ENCODE peak calls at places on chromosomes 5 and 9, in five cellular contexts. One of them, this sample, is unnamed.
A peak's percentile ranks its signal among the peaks of the same experiment; 100 is the strongest.

GRCh38 chr9:116870566-116870965 is 183.5 kb downstream of the TRIM32 start:
- DNase-seq in IMR-90: no peak
- DNase-seq in HepG2: peak; percentile 2
- DNase-seq in A549: peak; percentile 70
- DNase-seq in H1: peak; percentile 43
- DNase-seq in this sample: no peak

GRCh38 chr5:8993031-8993430 is 552.8 kb downstream of the SEMA5A start:
- DNase-seq in IMR-90: no peak
- DNase-seq in HepG2: no peak
- DNase-seq in A549: no peak
- DNase-seq in H1: no peak
- DNase-seq in this sample: peak; percentile 18

GRCh38 chr5:171264842-171265241 is 44.2 kb upstream of the TLX3 start:
- DNase-seq in IMR-90: no peak
- DNase-seq in HepG2: no peak
- DNase-seq in A549: no peak
- DNase-seq in H1: no peak
- DNase-seq in this sample: no peak

GRCh38 chr5:122062205-122062604 is 15.9 kb downstream of the LOX start:
- DNase-seq in IMR-90: no peak
- DNase-seq in HepG2: no peak
- DNase-seq in A549: no peak
- DNase-seq in H1: no peak
- DNase-seq in this sample: no peak

GRCh38 chr5:103942587-103943186 is 380.1 kb upstream of the NUDT12 start:
- DNase-seq in IMR-90: no peak
- DNase-seq in HepG2: no peak
- DNase-seq in A549: no peak
- DNase-seq in H1: no peak
- DNase-seq in this sample: no peak

GRCh38 chr9:37917801-37918664 is 14.1 kb upstream of the SLC25A51 start:
- DNase-seq in IMR-90: no peak
- DNase-seq in HepG2: no peak
- DNase-seq in A549: no peak
- DNase-seq in H1: no peak
- DNase-seq in this sample: no peak

GRCh38 chr9:22041792-22042191 is 32.7 kb upstream of the CDKN2B start:
- DNase-seq in IMR-90: no peak
- DNase-seq in HepG2: no peak
- DNase-seq in A549: no peak
- DNase-seq in H1: no peak
- DNase-seq in this sample: no peak

GRCh38 chr9:27392451-27392850 is 95.5 kb upstream of the EQTN start:
- DNase-seq in IMR-90: no peak
- DNase-seq in HepG2: no peak
- DNase-seq in A549: no peak
- DNase-seq in H1: no peak
- DNase-seq in this sample: no peak

GRCh38 chr5:108606185-108606584 is 141.5 kb upstream of the FER start:
- DNase-seq in IMR-90: no peak
- DNase-seq in HepG2: no peak
- DNase-seq in A549: no peak
- DNase-seq in H1: no peak
- DNase-seq in this sample: no peak

GRCh38 chr9:110255064-110255416 is 1.3 kb downstream of the TXN start:
- DNase-seq in IMR-90: no peak
- DNase-seq in HepG2: no peak
- DNase-seq in A549: no peak
- DNase-seq in H1: no peak
- DNase-seq in this sample: no peak

GRCh38 chr9:27471789-27472585 is 52.1 kb upstream of the IFNK start:
- DNase-seq in IMR-90: no peak
- DNase-seq in HepG2: no peak
- DNase-seq in A549: no peak
- DNase-seq in H1: no peak
- DNase-seq in this sample: no peak

GRCh38 chr9:77927265-77927664 is 104.3 kb downstream of the GNAQ start:
- DNase-seq in IMR-90: peak; percentile 45
- DNase-seq in HepG2: no peak
- DNase-seq in A549: no peak
- DNase-seq in H1: no peak
- DNase-seq in this sample: no peak

GRCh38 chr5:51172853-51173635 is 210.2 kb upstream of the ISL1 start:
- DNase-seq in IMR-90: no peak
- DNase-seq in HepG2: no peak
- DNase-seq in A549: no peak
- DNase-seq in H1: no peak
- DNase-seq in this sample: no peak

GRCh38 chr5:149490599-149491187 is 60.5 kb downstream of the CSNK1A1 start:
- DNase-seq in IMR-90: no peak
- DNase-seq in HepG2: no peak
- DNase-seq in A549: no peak
- DNase-seq in H1: no peak
- DNase-seq in this sample: no peak

GRCh38 chr5:96969401-96969800 is 33.5 kb downstream of the LNPEP start:
- DNase-seq in IMR-90: no peak
- DNase-seq in HepG2: no peak
- DNase-seq in A549: no peak
- DNase-seq in H1: no peak
- DNase-seq in this sample: no peak

GRCh38 chr5:29548262-29548661 is 1645.2 kb upstream of the CDH6 start:
- DNase-seq in IMR-90: no peak
- DNase-seq in HepG2: no peak
- DNase-seq in A549: no peak
- DNase-seq in H1: no peak
- DNase-seq in this sample: no peak

GRCh38 chr5:88741964-88742363 is 141.0 kb downstream of the MEF2C start:
- DNase-seq in IMR-90: no peak
- DNase-seq in HepG2: no peak
- DNase-seq in A549: no peak
- DNase-seq in H1: no peak
- DNase-seq in this sample: no peak

GRCh38 chr9:72915659-72916058 is 37.2 kb downstream of the ALDH1A1 start:
- DNase-seq in IMR-90: no peak
- DNase-seq in HepG2: no peak
- DNase-seq in A549: no peak
- DNase-seq in H1: no peak
- DNase-seq in this sample: no peak

GRCh38 chr5:140611020-140611521 is 21.9 kb downstream of the CD14 start:
- DNase-seq in IMR-90: peak; percentile 20
- DNase-seq in HepG2: peak; percentile 68
- DNase-seq in A549: no peak
- DNase-seq in H1: no peak
- DNase-seq in this sample: peak; percentile 69

GRCh38 chr5:132017316-132017715 is 5.9 kb upstream of the ACSL6 start:
- DNase-seq in IMR-90: no peak
- DNase-seq in HepG2: no peak
- DNase-seq in A549: no peak
- DNase-seq in H1: no peak
- DNase-seq in this sample: no peak

GRCh38 chr5:132019857-132020555 is 8.5 kb upstream of the ACSL6 start:
- DNase-seq in IMR-90: no peak
- DNase-seq in HepG2: no peak
- DNase-seq in A549: no peak
- DNase-seq in H1: no peak
- DNase-seq in this sample: no peak

GRCh38 chr5:132020568-132021339 is 9.3 kb upstream of the ACSL6 start:
- DNase-seq in IMR-90: no peak
- DNase-seq in HepG2: no peak
- DNase-seq in A549: no peak
- DNase-seq in H1: no peak
- DNase-seq in this sample: peak; percentile 37

GRCh38 chr5:132017738-132018625 is 6.5 kb upstream of the ACSL6 start:
- DNase-seq in IMR-90: no peak
- DNase-seq in HepG2: no peak
- DNase-seq in A549: no peak
- DNase-seq in H1: no peak
- DNase-seq in this sample: no peak

GRCh38 chr5:132019337-132019736 is 7.9 kb upstream of the ACSL6 start:
- DNase-seq in IMR-90: no peak
- DNase-seq in HepG2: no peak
- DNase-seq in A549: no peak
- DNase-seq in H1: no peak
- DNase-seq in this sample: no peak
- TF ChIP-seq MAFK in IMR-90: no peak
- TF ChIP-seq MAFK in HepG2: no peak
- TF ChIP-seq MAFK in A549: no peak
- TF ChIP-seq MAFK in H1: no peak
- TF ChIP-seq MAFK in this sample: no peak

GRCh38 chr9:118423021-118423420 is 718.8 kb downstream of the TLR4 start:
- DNase-seq in IMR-90: no peak
- DNase-seq in HepG2: no peak
- DNase-seq in A549: no peak
- DNase-seq in H1: no peak
- DNase-seq in this sample: no peak

GRCh38 chr9:118422513-118422912 is 718.3 kb downstream of the TLR4 start:
- DNase-seq in IMR-90: no peak
- DNase-seq in HepG2: no peak
- DNase-seq in A549: no peak
- DNase-seq in H1: no peak
- DNase-seq in this sample: no peak

DNA sequence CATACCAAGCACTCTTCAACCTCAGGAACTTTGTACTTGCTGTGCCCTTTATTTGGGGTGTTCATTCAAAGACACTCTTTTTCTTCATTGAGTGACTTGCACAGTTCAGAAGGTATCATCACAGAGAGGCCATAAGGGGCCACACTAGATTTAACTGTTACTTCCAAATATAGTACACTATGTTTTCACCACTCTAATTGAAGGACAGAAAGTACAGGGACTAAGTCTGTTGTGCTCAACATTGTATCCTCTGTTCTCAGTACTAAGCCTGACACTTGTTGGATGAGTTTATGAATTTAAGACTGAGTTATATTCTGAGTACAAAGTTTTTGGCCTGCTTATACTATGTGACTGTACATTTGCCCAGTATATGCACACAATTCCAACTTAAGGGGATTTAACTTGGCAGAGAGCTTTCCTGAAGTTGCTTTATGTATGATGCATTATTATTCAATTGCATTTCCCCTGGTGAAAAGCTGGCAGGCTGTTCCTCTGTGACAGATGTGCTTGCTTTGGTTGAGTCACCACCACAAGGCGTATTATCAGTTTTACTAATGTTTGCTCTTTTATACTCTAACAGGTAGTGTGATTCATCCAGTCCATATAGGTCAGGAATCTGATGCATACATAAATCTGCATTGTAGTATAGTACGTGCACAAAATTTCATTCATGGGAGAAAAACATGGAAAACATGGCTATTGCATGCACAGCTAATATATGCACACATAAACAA is 714.9 kb downstream of the TLR4 start:
- DNase-seq in IMR-90: no peak
- DNase-seq in HepG2: no peak
- DNase-seq in A549: peak; percentile 6
- DNase-seq in H1: no peak
- DNase-seq in this sample: no peak
- TF ChIP-seq MAFK in IMR-90: no peak
- TF ChIP-seq MAFK in HepG2: no peak
- TF ChIP-seq MAFK in A549: no peak
- TF ChIP-seq MAFK in H1: no peak
- TF ChIP-seq MAFK in this sample: no peak

GRCh38 chr9:104950838-104951237 is 22.9 kb upstream of the ABCA1 start:
- DNase-seq in IMR-90: peak; percentile 77
- DNase-seq in HepG2: no peak
- DNase-seq in A549: no peak
- DNase-seq in H1: no peak
- DNase-seq in this sample: no peak
- TF ChIP-seq MAFK in IMR-90: no peak
- TF ChIP-seq MAFK in HepG2: no peak
- TF ChIP-seq MAFK in A549: no peak
- TF ChIP-seq MAFK in H1: no peak
- TF ChIP-seq MAFK in this sample: no peak

GRCh38 chr5:158522001-158522400 is 577.7 kb downstream of the EBF1 start:
- DNase-seq in IMR-90: peak; percentile 10
- DNase-seq in HepG2: no peak
- DNase-seq in A549: no peak
- DNase-seq in H1: no peak
- DNase-seq in this sample: no peak

GRCh38 chr5:158519433-158520025 is 580.2 kb downstream of the EBF1 start:
- DNase-seq in IMR-90: no peak
- DNase-seq in HepG2: peak; percentile 75
- DNase-seq in A549: no peak
- DNase-seq in H1: no peak
- DNase-seq in this sample: no peak

GRCh38 chr5:158525663-158526062 is 574.1 kb downstream of the EBF1 start:
- DNase-seq in IMR-90: no peak
- DNase-seq in HepG2: no peak
- DNase-seq in A549: no peak
- DNase-seq in H1: no peak
- DNase-seq in this sample: no peak

DNA sequence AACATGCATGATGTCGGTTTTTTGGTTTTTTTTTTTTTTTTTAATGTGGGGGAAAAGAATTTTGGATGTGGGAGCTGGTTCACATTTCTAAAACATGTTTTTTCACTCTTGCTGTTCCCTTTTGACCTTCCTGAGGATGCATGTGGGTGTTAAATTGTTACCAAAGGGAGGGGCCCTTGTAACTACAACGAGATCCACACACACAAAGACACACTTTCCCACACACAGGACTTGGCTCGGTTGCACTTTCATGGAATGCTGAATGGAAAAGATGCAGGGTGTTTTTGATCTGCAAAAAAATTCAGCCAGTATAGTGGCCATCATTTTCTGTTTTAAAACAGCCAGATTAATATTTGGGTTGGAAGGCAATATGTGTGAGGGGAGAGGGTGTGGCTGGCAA is 577.0 kb downstream of the EBF1 start:
- DNase-seq in IMR-90: no peak
- DNase-seq in HepG2: no peak
- DNase-seq in A549: no peak
- DNase-seq in H1: no peak
- DNase-seq in this sample: no peak
- TF ChIP-seq MAFK in IMR-90: no peak
- TF ChIP-seq MAFK in HepG2: no peak
- TF ChIP-seq MAFK in A549: no peak
- TF ChIP-seq MAFK in H1: no peak
- TF ChIP-seq MAFK in this sample: no peak